ENCODE peak calls at places on chromosome 16, in six cellular contexts. G is GM20000; Z is left ventricle myocardium inferior; A is T-cell; E is stimulated activated effector memory CD8-positive, alpha-beta T cell treated with anti-CD3 and anti-CD28 coated beads, Interleukin-12 subunit alpha, Interleukin-12 subunit beta, amount 100 ng/mL, for 72 hours; D is body of pancreas. U is an unnamed sample.

GRCh38 chr16:886802-887731 is 83.7 kb downstream of the LMF1 start:
- DNase-seq in G (no peak), Z (no peak), A (no peak), E (no peak), D (no peak), U (no peak)

GRCh38 chr16:380837-381787 is 666 bp downstream of the PGAP6 start:
- DNase-seq in G (peak; percentile 65), Z (no peak), A (no peak), E (no peak), D (peak; percentile 43), U (no peak)

GRCh38 chr16:29653436-29653835 is 9.6 kb upstream of the SPN start:
- DNase-seq in G (peak; percentile 47), Z (no peak), A (no peak), E (no peak), D (no peak), U (no peak)

GRCh38 chr16:66740010-66740409 is 11.4 kb downstream of the DYNC1LI2 start:
- DNase-seq in G (peak; percentile 60), Z (no peak), A (peak; percentile 9), E (no peak), D (peak; percentile 47), U (no peak)

GRCh38 chr16:87499189-87499486 is 6.3 kb upstream of the ZCCHC14 start:
- DNase-seq in G (no peak), Z (no peak), A (no peak), E (no peak), D (no peak), U (no peak)

GRCh38 chr16:4924593-4925378 is 12.2 kb downstream of the PPL start:
- DNase-seq in G (no peak), Z (no peak), A (no peak), E (no peak), D (peak; percentile 73), U (no peak)

GRCh38 chr16:67412294-67412693 is 4.0 kb downstream of the ZDHHC1 start:
- DNase-seq in G (no peak), Z (no peak), A (no peak), E (no peak), D (no peak), U (no peak)

GRCh38 chr16:4370570-4371480 is 823 bp upstream of the VASN start:
- DNase-seq in G (no peak), Z (peak; percentile 75), A (no peak), E (no peak), D (peak; percentile 40), U (no peak)

GRCh38 chr16:54734156-54734555 is 196.5 kb upstream of the IRX5 start:
- DNase-seq in G (no peak), Z (no peak), A (no peak), E (no peak), D (no peak), U (no peak)

GRCh38 chr16:14958323-14958600 is 16.6 kb upstream of the PDXDC1 start:
- DNase-seq in G (no peak), Z (no peak), A (no peak), E (no peak), D (no peak), U (no peak)

GRCh38 chr16:11405331-11406176 is 60.3 kb downstream of the RMI2 start:
- DNase-seq in G (peak; percentile 73), Z (no peak), A (peak; percentile 10), E (peak; percentile 38), D (peak; percentile 56), U (no peak)

GRCh38 chr16:16933861-16934260 is 536.9 kb downstream of the XYLT1 start:
- DNase-seq in G (no peak), Z (no peak), A (no peak), E (no peak), D (no peak), U (no peak)

GRCh38 chr16:5633845-5634440 is 536.3 kb upstream of the EEF2KMT start:
- DNase-seq in G (peak; percentile 42), Z (no peak), A (no peak), E (no peak), D (no peak), U (no peak)

GRCh38 chr16:27238016-27238587 is 30.5 kb downstream of the NSMCE1 start:
- DNase-seq in G (no peak), Z (no peak), A (peak; percentile 18), E (no peak), D (no peak), U (no peak)

GRCh38 chr16:30166202-30166902 is 17.1 kb upstream of the CORO1A start:
- DNase-seq in G (peak; percentile 88), Z (no peak), A (no peak), E (no peak), D (no peak), U (no peak)

GRCh38 chr16:28218109-28218508 is 6.3 kb upstream of the XPO6 start:
- DNase-seq in G (peak; percentile 64), Z (no peak), A (peak; percentile 56), E (peak; percentile 26), D (peak; percentile 13), U (peak; percentile 67)

GRCh38 chr16:84740596-84741071 is 40.8 kb downstream of the USP10 start:
- DNase-seq in G (no peak), Z (peak; percentile 40), A (no peak), E (no peak), D (peak; percentile 29), U (no peak)

GRCh38 chr16:71367243-71367976 is 8.9 kb downstream of the CALB2 start:
- DNase-seq in G (peak; percentile 65), Z (no peak), A (no peak), E (peak; percentile 16), D (peak; percentile 44), U (no peak)

GRCh38 chr16:30377812-30378235 is 3.2 kb downstream of the MYL11 start:
- DNase-seq in G (peak; percentile 83), Z (peak; percentile 95), A (peak; percentile 86), E (no peak), D (peak; percentile 84), U (peak; percentile 85)

GRCh38 chr16:149024-149675 is 3.3 kb upstream of the HBZ start:
- DNase-seq in G (no peak), Z (no peak), A (no peak), E (no peak), D (no peak), U (no peak)

GRCh38 chr16:49452568-49452967 is 79.0 kb downstream of the C16orf78 start:
- DNase-seq in G (no peak), Z (no peak), A (no peak), E (no peak), D (no peak), U (no peak)

GRCh38 chr16:5709889-5710288 is 612.3 kb upstream of the EEF2KMT start:
- DNase-seq in G (no peak), Z (no peak), A (no peak), E (no peak), D (no peak), U (no peak)

GRCh38 chr16:87954361-87954760 is 3.1 kb downstream of the BANP start:
- DNase-seq in G (no peak), Z (no peak), A (no peak), E (no peak), D (no peak), U (no peak)

GRCh38 chr16:76195648-76196047 is 81.6 kb upstream of the CNTNAP4 start:
- DNase-seq in G (no peak), Z (no peak), A (no peak), E (no peak), D (no peak), U (no peak)

GRCh38 chr16:89860747-89861304 is 12.6 kb upstream of the TCF25 start:
- DNase-seq in G (peak; percentile 95), Z (peak; percentile 50), A (peak; percentile 58), E (peak; percentile 86), D (peak; percentile 76), U (peak; percentile 66)

GRCh38 chr16:80968386-80969113 is 38.1 kb downstream of the CMC2 start:
- DNase-seq in G (no peak), Z (no peak), A (no peak), E (no peak), D (no peak), U (no peak)

GRCh38 chr16:18931756-18932155 is 5.5 kb upstream of the SMG1 start:
- DNase-seq in G (peak; percentile 18), Z (peak; percentile 48), A (no peak), E (no peak), D (peak; percentile 7), U (no peak)

GRCh38 chr16:4689864-4690704 is 3.3 kb upstream of the NUDT16L1 start:
- DNase-seq in G (no peak), Z (no peak), A (no peak), E (no peak), D (no peak), U (no peak)

GRCh38 chr16:12532871-12533610 is 270.6 kb downstream of the CPPED1 start:
- DNase-seq in G (no peak), Z (no peak), A (peak; percentile 25), E (peak; percentile 21), D (no peak), U (peak; percentile 15)

GRCh38 chr16:88437367-88437964 is 15.6 kb upstream of the ZFPM1 start:
- DNase-seq in G (peak; percentile 91), Z (peak; percentile 51), A (peak; percentile 42), E (peak; percentile 73), D (peak; percentile 68), U (peak; percentile 41)

GRCh38 chr16:1579214-1579613 is 32.7 kb downstream of the IFT140 start:
- DNase-seq in G (no peak), Z (no peak), A (no peak), E (no peak), D (no peak), U (no peak)

GRCh38 chr16:401468-402348 is at the start of gene DECR2:
- DNase-seq in G (peak; percentile 100), Z (peak; percentile 98), A (peak; percentile 96), E (peak; percentile 95), D (peak; percentile 98), U (peak; percentile 92)

GRCh38 chr16:87411375-87412271 is 19.5 kb downstream of the MAP1LC3B start:
- DNase-seq in G (no peak), Z (peak; percentile 11), A (no peak), E (no peak), D (peak; percentile 34), U (no peak)

U was measured in central memory CD4-positive, alpha-beta T cell.